ENCODE peak calls at places on chromosomes 1 and 21, in seven cellular contexts. A is mucosa of descending colon, I is SJSA1, P is lower lobe of right lung, X is heart right ventricle, U is cardiac fibroblast, O is body of pancreas. N is an unnamed sample.

GRCh38 chr1:59323879-59324278 is 27.0 kb downstream of the FGGY start:
- DNase-seq in O (no peak), P (no peak), U (no peak), A (no peak), X (no peak), I (no peak), N (no peak)

GRCh38 chr1:110628356-110629105 is 22.4 kb upstream of the KCNA2 start:
- DNase-seq in O (no peak), A (no peak), U (no peak), I (no peak), P (no peak), X (no peak), N (no peak)

GRCh38 chr1:90045853-90046563 is 51.1 kb downstream of the ZNF326 start:
- DNase-seq in U (peak), A (no peak), P (no peak), O (no peak), X (no peak), I (no peak), N (no peak)

GRCh38 chr1:46301406-46302090 is 1.9 kb downstream of the LRRC41 start:
- DNase-seq in A (no peak), I (peak), P (peak), X (peak), O (peak), U (peak), N (no peak)

GRCh38 chr1:32142446-32143301 is 34.8 kb downstream of the KPNA6 start:
- DNase-seq in U (peak), A (peak), P (no peak), I (no peak), X (peak), O (peak), N (peak)

GRCh38 chr1:167430134-167430848 is 88.0 kb downstream of the CD247 start:
- DNase-seq in O (no peak), I (no peak), P (no peak), A (no peak), X (no peak), U (no peak), N (no peak)

GRCh38 chr1:94773931-94774422 is 46.2 kb upstream of the SLC44A3 start:
- DNase-seq in O (peak), U (peak), A (no peak), I (no peak), X (no peak), P (no peak), N (no peak)

GRCh38 chr1:204837440-204838084 is 33.1 kb upstream of the NFASC start:
- DNase-seq in U (peak), I (no peak), P (no peak), A (peak), O (peak), X (no peak), N (peak)

GRCh38 chr1:24109686-24110475 is 2.1 kb downstream of the MYOM3 start:
- DNase-seq in A (no peak), U (no peak), O (no peak), I (no peak), X (no peak), P (peak), N (no peak)

GRCh38 chr1:7810395-7810794 is 26.3 kb downstream of the PER3 start:
- DNase-seq in U (peak), A (no peak), O (no peak), I (peak), X (no peak), P (no peak), N (peak)

GRCh38 chr1:16053781-16054502 is 10.4 kb downstream of the CLCNKB start:
- DNase-seq in X (no peak), P (no peak), A (no peak), I (no peak), O (no peak), U (no peak), N (no peak)

GRCh38 chr21:35046223-35046690 is 2.8 kb downstream of the RUNX1 start:
- DNase-seq in A (no peak), I (no peak), U (no peak), X (no peak), O (no peak), P (no peak), N (no peak)

GRCh38 chr1:231332761-231333160 is 4.9 kb downstream of the EXOC8 start:
- DNase-seq in O (no peak), U (no peak), I (no peak), P (no peak), A (no peak), X (no peak), N (no peak)

GRCh38 chr1:47436979-47437517 is 796 bp upstream of the FOXD2 start:
- DNase-seq in O (peak), P (no peak), I (no peak), X (no peak), U (no peak), A (peak), N (no peak)

GRCh38 chr1:20751462-20751990 is 19.0 kb upstream of the SH2D5 start:
- DNase-seq in X (no peak), A (no peak), P (no peak), O (no peak), U (no peak), I (no peak), N (no peak)

GRCh38 chr1:207088731-207089626 is at the start of gene C4BPB:
- DNase-seq in P (no peak), O (peak), A (peak), X (no peak), U (no peak), I (no peak), N (no peak)

GRCh38 chr1:8026976-8027747 is 1.1 kb upstream of the ERRFI1 start:
- DNase-seq in X (peak), I (peak), U (peak), P (peak), A (peak), O (peak), N (no peak)

GRCh38 chr1:77899647-77900320 is 11.4 kb downstream of the NEXN start:
- DNase-seq in I (no peak), U (peak), O (no peak), X (no peak), P (no peak), A (no peak), N (no peak)

GRCh38 chr1:199273837-199274379 is 635.1 kb downstream of the PTPRC start:
- DNase-seq in O (peak), U (peak), X (no peak), P (no peak), A (peak), I (no peak), N (no peak)

GRCh38 chr1:235670157-235670776 is 20.7 kb upstream of the GNG4 start:
- DNase-seq in P (no peak), U (no peak), A (no peak), X (no peak), O (no peak), I (no peak), N (no peak)

GRCh38 chr1:9196129-9197040 is 38.2 kb upstream of the H6PD start:
- DNase-seq in I (peak), A (peak), U (peak), O (peak), X (peak), P (peak), N (no peak)

GRCh38 chr21:41852151-41852928 is 26.8 kb downstream of the PRDM15 start:
- DNase-seq in X (no peak), U (no peak), P (no peak), A (no peak), I (no peak), O (no peak), N (no peak)

GRCh38 chr1:7538033-7538432 is 233.1 kb upstream of the VAMP3 start:
- DNase-seq in P (no peak), I (no peak), O (no peak), X (no peak), A (no peak), U (peak), N (no peak)

GRCh38 chr1:180528868-180529470 is 26.6 kb upstream of the ACBD6 start:
- DNase-seq in X (no peak), I (no peak), U (no peak), A (no peak), O (no peak), P (no peak), N (no peak)

GRCh38 chr1:46179138-46180081 is 3.1 kb upstream of the P3R3URF start:
- DNase-seq in U (peak), A (peak), O (peak), X (peak), I (peak), P (peak), N (peak)

GRCh38 chr1:227895828-227896685 is 51.7 kb downstream of the WNT9A start:
- DNase-seq in X (no peak), P (peak), I (peak), A (no peak), O (peak), U (peak), N (no peak)

GRCh38 chr1:17671314-17671705 is 83.8 kb upstream of the ACTL8 start:
- DNase-seq in A (no peak), I (no peak), O (no peak), P (no peak), U (no peak), X (no peak), N (no peak)

GRCh38 chr21:28016571-28016970 is 976.1 kb downstream of the LTN1 start:
- DNase-seq in I (no peak), P (no peak), A (no peak), U (peak), X (no peak), O (no peak), N (no peak)

DNA sequence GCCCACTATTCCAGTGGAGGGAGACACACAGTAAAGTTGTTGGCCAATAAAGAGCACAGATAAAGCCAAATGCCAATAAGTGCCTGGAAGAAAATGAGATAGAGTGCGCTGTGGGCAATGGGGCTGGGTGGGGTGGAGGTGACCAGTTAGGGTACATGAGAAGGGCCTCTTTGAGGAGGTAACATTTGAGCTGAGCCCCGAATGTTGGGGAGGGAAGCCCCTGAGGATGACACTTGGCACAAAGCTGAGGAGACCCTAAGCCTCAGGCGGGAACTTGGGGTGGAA is 979 bp downstream of the S100A9 start:
- DNase-seq in O (no peak), U (no peak), I (peak), P (no peak), A (no peak), X (no peak), N (no peak)
- H3K4me3 ChIP-seq in O (no peak), U (no peak), I (no peak), P (peak), A (no peak), X (no peak), N (no peak)

GRCh38 chr1:112717263-112717662 is 2.1 kb upstream of the PPM1J start:
- DNase-seq in O (no peak), P (no peak), I (no peak), A (no peak), X (no peak), U (no peak), N (no peak)
- H3K4me3 ChIP-seq in O (no peak), P (no peak), I (no peak), A (no peak), X (no peak), U (no peak), N (no peak)

DNA sequence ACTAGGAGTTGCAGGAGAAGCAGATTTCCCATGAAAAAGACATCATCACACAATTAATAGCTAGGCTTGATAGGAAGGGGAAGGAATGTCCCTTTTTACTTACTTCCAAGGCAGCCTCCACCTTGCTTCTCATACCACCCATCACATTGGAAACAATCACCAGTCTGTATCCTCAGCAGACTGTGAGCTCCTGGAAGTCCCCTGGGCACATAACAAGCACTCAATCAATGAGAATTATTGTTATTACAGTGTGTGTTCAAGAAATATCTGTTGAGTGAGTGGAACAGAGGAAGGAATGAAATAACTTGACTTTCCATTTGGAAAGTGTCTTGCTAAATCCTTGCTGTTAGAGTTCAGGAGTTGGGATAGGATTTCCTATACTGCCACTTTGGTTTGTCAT is 36.2 kb downstream of the HIVEP3 start:
- DNase-seq in O (no peak), I (no peak), X (no peak), U (no peak), P (no peak), A (no peak), N (no peak)
- H3K4me3 ChIP-seq in O (no peak), I (no peak), X (no peak), U (no peak), P (no peak), A (no peak), N (no peak)

GRCh38 chr1:197199923-197200467 is 53.5 kb upstream of the ASPM start:
- DNase-seq in U (peak), P (no peak), A (peak), O (no peak), I (no peak), X (no peak), N (no peak)

GRCh38 chr1:197198333-197198732 is 51.9 kb upstream of the ASPM start:
- DNase-seq in I (no peak), P (no peak), O (no peak), U (no peak), X (no peak), A (no peak), N (no peak)

GRCh38 chr1:197200468-197200899 is 54.0 kb upstream of the ASPM start:
- DNase-seq in I (no peak), P (no peak), X (no peak), U (peak), O (no peak), A (peak), N (no peak)

GRCh38 chr1:197197430-197197997 is 51.0 kb upstream of the ASPM start:
- DNase-seq in A (no peak), O (no peak), X (no peak), U (no peak), I (no peak), P (no peak), N (no peak)

DNA sequence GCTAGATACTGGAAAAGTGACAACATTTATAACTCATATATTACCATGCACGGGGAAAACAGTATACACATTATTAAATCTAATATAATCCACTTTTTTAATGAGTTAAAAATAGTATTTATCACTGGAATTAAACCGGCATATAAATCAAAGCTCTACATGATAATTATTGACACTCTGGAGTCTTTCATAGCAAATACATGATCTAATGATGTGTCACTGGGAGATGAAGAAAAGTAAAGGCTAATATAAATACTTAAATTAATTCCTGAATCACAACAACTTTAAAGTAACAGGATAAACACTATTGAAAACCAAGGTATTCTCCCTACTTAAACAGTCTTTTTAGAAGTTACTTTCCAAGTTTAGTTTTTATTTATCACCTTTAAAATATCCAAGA is 52.4 kb upstream of the ASPM start:
- DNase-seq in U (no peak), P (no peak), A (no peak), X (no peak), O (no peak), I (no peak), N (no peak)
- H3K4me3 ChIP-seq in U (peak), P (peak), A (no peak), X (peak), O (no peak), I (no peak), N (peak)

DNA sequence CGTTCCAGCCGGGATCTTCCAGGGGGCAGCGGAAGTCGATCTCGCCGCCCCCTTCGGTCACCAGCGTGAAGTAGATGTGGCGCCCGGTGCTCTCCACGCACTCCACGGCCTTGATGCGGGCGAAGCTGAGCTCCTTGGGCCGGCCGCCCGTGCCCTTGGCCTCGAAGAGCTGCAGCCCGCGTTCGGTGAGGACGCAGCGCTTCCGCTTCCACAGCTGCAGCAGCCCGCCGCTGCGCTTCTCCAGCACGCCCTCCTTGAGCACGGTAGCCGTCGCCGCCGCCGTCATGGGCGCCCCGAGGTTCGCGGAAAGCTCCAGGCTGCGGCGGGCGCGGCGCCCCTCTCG is 516 bp downstream of the PHLDA3 start:
- DNase-seq in U (no peak), P (peak), A (no peak), I (no peak), O (peak), X (peak), N (no peak)
- H3K4me3 ChIP-seq in U (peak), P (peak), A (peak), I (peak), O (peak), X (peak), N (peak)

DNA sequence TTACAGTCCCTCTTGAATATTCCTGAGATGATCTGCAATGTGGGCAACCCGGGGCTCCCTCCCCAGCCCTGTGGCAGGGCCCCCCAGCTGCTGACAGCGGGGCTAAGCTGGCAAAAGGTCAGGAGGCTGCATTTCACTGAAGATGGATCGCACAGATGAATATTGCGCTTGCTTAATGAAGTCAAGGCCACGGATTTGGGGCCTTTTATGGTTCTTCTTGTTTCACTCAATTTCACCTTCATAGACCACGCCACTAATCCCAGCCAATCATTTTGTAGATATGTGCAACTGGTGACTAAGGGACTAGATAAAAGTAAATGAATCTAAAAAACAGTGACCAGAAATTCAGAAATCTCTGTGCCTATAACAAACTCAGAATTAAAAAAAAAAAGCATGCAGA is 50.8 kb upstream of the SLC22A15 start:
- DNase-seq in A (no peak), O (no peak), U (no peak), I (no peak), P (no peak), X (no peak), N (no peak)
- H3K4me3 ChIP-seq in A (no peak), O (no peak), U (no peak), I (no peak), P (no peak), X (no peak), N (no peak)

GRCh38 chr1:1011388-1011949 is 1.8 kb upstream of the ISG15 start:
- DNase-seq in X (no peak), A (peak), I (no peak), U (no peak), O (no peak), P (no peak), N (no peak)

GRCh38 chr1:1013105-1013921 is at the start of gene ISG15:
- DNase-seq in A (peak), I (peak), O (peak), P (peak), X (peak), U (peak), N (no peak)

GRCh38 chr1:1014896-1015681 is 1.8 kb downstream of the ISG15 start:
- DNase-seq in U (no peak), A (no peak), O (no peak), P (no peak), X (peak), I (no peak), N (no peak)

GRCh38 chr1:1019122-1019999 is 559 bp upstream of the AGRN start:
- DNase-seq in P (peak), A (peak), X (peak), U (peak), O (peak), I (peak), N (no peak)

DNA sequence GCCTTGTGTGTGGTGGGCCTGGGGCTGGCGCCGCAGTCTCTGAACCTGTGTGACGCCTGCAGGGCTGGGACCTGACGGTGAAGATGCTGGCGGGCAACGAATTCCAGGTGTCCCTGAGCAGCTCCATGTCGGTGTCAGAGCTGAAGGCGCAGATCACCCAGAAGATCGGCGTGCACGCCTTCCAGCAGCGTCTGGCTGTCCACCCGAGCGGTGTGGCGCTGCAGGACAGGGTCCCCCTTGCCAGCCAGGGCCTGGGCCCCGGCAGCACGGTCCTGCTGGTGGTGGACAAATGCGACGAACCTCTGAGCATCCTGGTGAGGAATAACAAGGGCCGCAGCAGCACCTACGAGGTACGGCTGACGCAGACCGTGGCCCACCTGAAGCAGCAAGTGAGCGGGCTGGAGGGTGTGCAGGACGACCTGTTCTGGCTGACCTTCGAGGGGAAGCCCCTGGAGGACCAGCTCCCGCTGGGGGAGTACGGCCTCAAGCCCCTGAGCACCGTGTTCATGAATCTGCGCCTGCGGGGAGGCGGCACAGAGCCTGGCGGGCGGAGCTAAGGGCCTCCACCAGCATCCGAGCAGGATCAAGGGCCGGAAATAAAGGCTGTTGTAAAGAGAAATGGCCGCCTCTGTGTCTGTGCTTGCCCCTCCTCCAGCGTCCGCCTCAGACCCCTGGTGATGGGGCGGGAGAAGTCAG is 773 bp downstream of the ISG15 start:
- DNase-seq in I (no peak), P (no peak), X (no peak), O (no peak), A (no peak), U (peak), N (no peak)
- H3K4me3 ChIP-seq in I (peak), P (peak), X (peak), O (peak), A (no peak), U (peak), N (peak)